ENCODE peak calls at places on chromosomes 11 and 22, in seven cellular contexts. D is cardiac fibroblast, S is uterus, A is heart right ventricle, N is psoas muscle, C is AG04450, K is retinal pigment epithelial cell. Z is an unnamed sample.

GRCh38 chr11:75279273-75279672 is 38.7 kb downstream of the TPBGL start:
- DNase-seq in D (no peak), S (no peak), A (no peak), N (peak; percentile 36), C (no peak), K (no peak), Z (no peak)

GRCh38 chr11:2562897-2563215 is 118.0 kb downstream of the KCNQ1 start:
- DNase-seq in D (no peak), S (no peak), A (no peak), N (no peak), C (no peak), K (no peak), Z (no peak)

GRCh38 chr11:35978173-35978572 is 34.3 kb downstream of the LDLRAD3 start:
- DNase-seq in D (no peak), S (no peak), A (no peak), N (no peak), C (no peak), K (no peak), Z (no peak)

GRCh38 chr11:30488304-30488998 is 97.7 kb downstream of the MPPED2 start:
- DNase-seq in D (peak; percentile 61), S (no peak), A (no peak), N (no peak), C (peak; percentile 67), K (peak; percentile 46), Z (peak; percentile 37)

GRCh38 chr11:66951927-66952337 is 6.3 kb downstream of the PC start:
- DNase-seq in D (no peak), S (no peak), A (no peak), N (no peak), C (no peak), K (no peak), Z (peak; percentile 32)

GRCh38 chr22:43437871-43438475 is 26.2 kb downstream of the MPPED1 start:
- DNase-seq in D (no peak), S (no peak), A (no peak), N (no peak), C (no peak), K (no peak), Z (no peak)

GRCh38 chr11:35982061-35982460 is 38.2 kb downstream of the LDLRAD3 start:
- DNase-seq in D (no peak), S (no peak), A (no peak), N (no peak), C (no peak), K (no peak), Z (no peak)

GRCh38 chr11:122100222-122101080 is 15.6 kb downstream of the BLID start:
- DNase-seq in D (peak; percentile 65), S (peak; percentile 84), A (peak; percentile 50), N (peak; percentile 76), C (peak; percentile 38), K (no peak), Z (peak; percentile 80)

GRCh38 chr11:2553886-2554285 is 109.1 kb downstream of the KCNQ1 start:
- DNase-seq in D (no peak), S (no peak), A (no peak), N (peak; percentile 30), C (no peak), K (no peak), Z (no peak)

GRCh38 chr11:2085251-2086066 is 53.7 kb downstream of the IGF2 start:
- DNase-seq in D (no peak), S (no peak), A (no peak), N (peak; percentile 28), C (no peak), K (no peak), Z (no peak)

GRCh38 chr11:46363031-46363407 is 15.8 kb downstream of the DGKZ start:
- DNase-seq in D (peak; percentile 87), S (peak; percentile 56), A (peak; percentile 66), N (peak; percentile 84), C (no peak), K (no peak), Z (peak; percentile 77)

GRCh38 chr11:77377734-77378133 is 76.2 kb upstream of the GDPD4 start:
- DNase-seq in D (peak; percentile 13), S (no peak), A (no peak), N (no peak), C (no peak), K (no peak), Z (peak; percentile 11)

GRCh38 chr11:79439893-79440450 is 858 bp downstream of the TENM4 start:
- DNase-seq in D (no peak), S (peak; percentile 23), A (no peak), N (peak; percentile 57), C (no peak), K (no peak), Z (no peak)

GRCh38 chr22:23037429-23038333 is 32.6 kb upstream of the GNAZ start:
- DNase-seq in D (no peak), S (no peak), A (no peak), N (no peak), C (no peak), K (no peak), Z (no peak)

GRCh38 chr11:62879554-62879953 is 1.1 kb upstream of the SLC3A2 start:
- DNase-seq in D (no peak), S (peak; percentile 51), A (no peak), N (no peak), C (no peak), K (no peak), Z (peak; percentile 49)

GRCh38 chr11:101567086-101567485 is 16.7 kb downstream of the TRPC6 start:
- DNase-seq in D (no peak), S (no peak), A (no peak), N (no peak), C (no peak), K (no peak), Z (no peak)

GRCh38 chr11:132365650-132366049 is 995.2 kb downstream of the NTM start:
- DNase-seq in D (no peak), S (no peak), A (no peak), N (no peak), C (no peak), K (no peak), Z (no peak)

GRCh38 chr22:22150457-22150856 is 94.1 kb upstream of the VPREB1 start:
- DNase-seq in D (no peak), S (no peak), A (no peak), N (no peak), C (no peak), K (no peak), Z (no peak)

GRCh38 chr11:1181858-1182535 is 24.2 kb downstream of the MUC5AC start:
- DNase-seq in D (no peak), S (no peak), A (peak; percentile 8), N (no peak), C (no peak), K (no peak), Z (no peak)

GRCh38 chr11:70506986-70507385 is 108.7 kb downstream of the CTTN start:
- DNase-seq in D (no peak), S (no peak), A (no peak), N (no peak), C (no peak), K (no peak), Z (no peak)

GRCh38 chr11:92885600-92885999 is 83.9 kb upstream of the MTNR1B start:
- DNase-seq in D (no peak), S (no peak), A (no peak), N (no peak), C (no peak), K (no peak), Z (no peak)

GRCh38 chr11:67999201-67999629 is 4.7 kb downstream of the UNC93B1 start:
- DNase-seq in D (no peak), S (no peak), A (no peak), N (peak; percentile 37), C (no peak), K (no peak), Z (no peak)

GRCh38 chr11:71421392-71421950 is 26.7 kb downstream of the DHCR7 start:
- DNase-seq in D (no peak), S (no peak), A (no peak), N (no peak), C (no peak), K (no peak), Z (no peak)

GRCh38 chr22:25334091-25334490 is 114.7 kb downstream of the CRYBB2 start:
- DNase-seq in D (peak; percentile 39), S (no peak), A (peak; percentile 78), N (peak; percentile 62), C (no peak), K (no peak), Z (peak; percentile 40)
- TF ChIP-seq CTCF in D (peak; percentile 45), S (no peak), A (peak; percentile 54), N (peak; percentile 42), C (peak; percentile 27), K (peak; percentile 44), Z (peak; percentile 60)

DNA sequence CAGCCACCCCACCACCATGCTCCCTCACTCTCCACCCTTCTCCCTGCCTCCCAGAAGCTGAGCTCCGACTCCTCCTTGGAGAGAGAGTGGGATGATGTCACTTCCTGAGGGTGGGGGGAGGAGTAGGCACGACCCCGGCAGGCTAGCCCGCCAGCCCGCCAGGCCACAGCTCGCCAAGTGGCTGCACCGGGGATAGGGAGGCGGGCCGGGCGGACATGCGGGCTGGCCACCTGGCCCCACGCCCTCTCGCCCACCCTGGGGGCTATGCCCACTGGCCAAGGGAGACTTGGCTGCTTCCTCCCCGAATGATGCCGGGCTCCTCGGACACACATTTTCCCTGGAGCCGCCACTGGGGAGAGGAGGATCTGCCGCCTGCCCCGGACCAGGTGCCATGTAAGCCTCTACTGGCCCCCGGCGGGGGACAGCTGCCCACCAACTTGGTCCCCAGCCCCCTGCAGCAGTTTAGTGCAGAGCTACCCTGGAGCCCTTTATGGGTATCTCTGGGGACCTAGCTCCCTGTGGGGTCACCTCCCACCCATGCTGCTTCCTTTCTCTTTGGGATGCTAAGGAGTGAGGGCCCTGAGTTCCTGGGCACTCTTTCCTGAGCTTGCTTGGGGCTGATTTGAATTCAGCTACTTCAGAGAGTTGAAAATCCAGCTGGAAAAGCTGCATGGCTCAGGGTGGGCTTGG is 33.7 kb upstream of the MYRF start:
- DNase-seq in D (peak; percentile 56), S (peak; percentile 82), A (no peak), N (no peak), C (peak; percentile 38), K (no peak), Z (peak; percentile 56)
- H3K4me3 ChIP-seq in D (peak overlapping the region; percentile 47), S (peak overlapping the region; percentile 46), A (peak overlapping the region; percentile 48), N (peak overlapping the region; percentile 50), C (peak overlapping the region; percentile 65), K (peak overlapping the region; percentile 40), Z (peak overlapping the region; percentile 42)

GRCh38 chr11:45089845-45090499 is 56.5 kb upstream of the PRDM11 start:
- DNase-seq in D (peak; percentile 68), S (no peak), A (no peak), N (no peak), C (no peak), K (no peak), Z (peak; percentile 68)
- TF ChIP-seq CTCF in D (peak; percentile 39), S (no peak), A (peak; percentile 23), N (no peak), C (peak; percentile 28), K (peak; percentile 19), Z (peak; percentile 41)

GRCh38 chr22:24181088-24181995 is at the start of gene SUSD2:
- DNase-seq in D (no peak), S (no peak), A (peak; percentile 61), N (peak; percentile 62), C (no peak), K (no peak), Z (no peak)
- H3K4me3 ChIP-seq in D (peak within 1 kb of the TSS; percentile 30), S (no peak within 1 kb of the TSS), A (no peak within 1 kb of the TSS), N (peak within 1 kb of the TSS; percentile 30), C (no peak within 1 kb of the TSS), K (no peak within 1 kb of the TSS), Z (no peak within 1 kb of the TSS)

GRCh38 chr11:22426915-22427314 is 88.7 kb downstream of the SLC17A6 start:
- DNase-seq in D (peak; percentile 4), S (no peak), A (no peak), N (no peak), C (no peak), K (no peak), Z (no peak)
- TF ChIP-seq CTCF in D (no peak), S (no peak), A (peak; percentile 32), N (no peak), C (peak; percentile 30), K (peak; percentile 46), Z (no peak)

GRCh38 chr11:4025248-4025956 is 69.2 kb upstream of the RRM1 start:
- DNase-seq in D (peak; percentile 77), S (peak; percentile 34), A (no peak), N (no peak), C (no peak), K (peak; percentile 42), Z (peak; percentile 93)
- H3K4me3 ChIP-seq in D (no peak overlapping the region), S (no peak overlapping the region), A (no peak overlapping the region), N (peak overlapping the region; percentile 23), C (no peak overlapping the region), K (no peak overlapping the region), Z (peak overlapping the region; percentile 21)